ENCODE peak calls at places on chromosomes 11 and 22, in ten cellular contexts. G, P, J, M, N, U, S, T, R and Q are unnamed samples.

GRCh38 chr11:3166268-3167142 is 1.4 kb upstream of the OSBPL5 start:
- DNase-seq in G (no peak), P (no peak), J (no peak), M (no peak), N (no peak), U (no peak), S (no peak), T (no peak), R (no peak), Q (no peak)

GRCh38 chr11:62976109-62976508 is 8.7 kb downstream of the SLC22A6 start:
- DNase-seq in G (no peak), P (no peak), J (no peak), M (no peak), N (no peak), U (no peak), S (no peak), T (no peak), R (no peak), Q (no peak)

GRCh38 chr22:50422961-50423815 is 51.6 kb downstream of the SBF1 start:
- DNase-seq in G (no peak), P (no peak), J (no peak), M (no peak), N (no peak), U (no peak), S (no peak), T (no peak), R (no peak), Q (no peak)

GRCh38 chr11:69436041-69436982 is 45.2 kb upstream of the LINC01488 start:
- DNase-seq in G (no peak), P (no peak), J (no peak), M (no peak), N (no peak), U (no peak), S (no peak), T (no peak), R (no peak), Q (no peak)

GRCh38 chr11:110830344-110831141 is 118.3 kb upstream of the ARHGAP20 start:
- DNase-seq in G (peak; percentile 84), P (no peak), J (no peak), M (no peak), N (no peak), U (no peak), S (no peak), T (no peak), R (no peak), Q (no peak)

GRCh38 chr22:39452740-39453040 is 4.1 kb upstream of the MGAT3 start:
- DNase-seq in G (no peak), P (no peak), J (no peak), M (no peak), N (no peak), U (no peak), S (no peak), T (no peak), R (no peak), Q (no peak)

GRCh38 chr11:726278-726915 is 20.4 kb downstream of the EPS8L2 start:
- DNase-seq in G (peak; percentile 80), P (no peak), J (no peak), M (peak; percentile 46), N (no peak), U (no peak), S (no peak), T (peak; percentile 80), R (peak; percentile 24), Q (peak; percentile 39)

GRCh38 chr11:28743101-28743550 is 634.9 kb downstream of the METTL15 start:
- DNase-seq in G (peak; percentile 50), P (no peak), J (no peak), M (no peak), N (peak; percentile 48), U (no peak), S (no peak), T (no peak), R (no peak), Q (no peak)

GRCh38 chr11:17972987-17973386 is 39.9 kb downstream of the SERGEF start:
- DNase-seq in G (peak; percentile 97), P (no peak), J (peak; percentile 27), M (no peak), N (peak; percentile 70), U (peak; percentile 31), S (peak; percentile 32), T (no peak), R (no peak), Q (no peak)

GRCh38 chr11:66100272-66101037 is 30.4 kb downstream of the PACS1 start:
- DNase-seq in G (peak; percentile 48), P (peak; percentile 15), J (no peak), M (peak; percentile 63), N (peak; percentile 72), U (peak; percentile 65), S (no peak), T (peak; percentile 55), R (peak; percentile 67), Q (peak; percentile 52)

GRCh38 chr11:75066061-75066460 is 30.6 kb downstream of the OR2AT4 start:
- DNase-seq in G (peak; percentile 18), P (no peak), J (no peak), M (no peak), N (peak; percentile 33), U (no peak), S (no peak), T (no peak), R (no peak), Q (no peak)

GRCh38 chr22:38967451-38968450 is 10.3 kb downstream of the APOBEC3A start:
- DNase-seq in G (no peak), P (no peak), J (no peak), M (no peak), N (no peak), U (peak; percentile 51), S (no peak), T (no peak), R (no peak), Q (no peak)

GRCh38 chr11:94933225-94934130 is 39.9 kb downstream of the CWC15 start:
- DNase-seq in G (no peak), P (no peak), J (no peak), M (no peak), N (peak; percentile 47), U (peak; percentile 54), S (no peak), T (no peak), R (no peak), Q (no peak)

GRCh38 chr11:1783725-1784529 is 20.2 kb upstream of the CTSD start:
- DNase-seq in G (no peak), P (no peak), J (no peak), M (no peak), N (no peak), U (no peak), S (no peak), T (no peak), R (no peak), Q (no peak)

GRCh38 chr22:39456262-39457046 is at the start of gene MGAT3:
- DNase-seq in G (no peak), P (no peak), J (no peak), M (no peak), N (no peak), U (no peak), S (no peak), T (no peak), R (no peak), Q (no peak)

GRCh38 chr11:88431675-88432341 is 94.3 kb upstream of the CTSC start:
- DNase-seq in G (peak; percentile 53), P (no peak), J (no peak), M (no peak), N (no peak), U (no peak), S (no peak), T (no peak), R (no peak), Q (no peak)

GRCh38 chr22:33776491-33776890 is 143.8 kb downstream of the LARGE1 start:
- DNase-seq in G (no peak), P (no peak), J (no peak), M (no peak), N (no peak), U (no peak), S (no peak), T (no peak), R (no peak), Q (no peak)

GRCh38 chr11:124717421-124717785 is 22.3 kb upstream of the NRGN start:
- DNase-seq in G (peak; percentile 89), P (no peak), J (no peak), M (no peak), N (peak; percentile 13), U (no peak), S (no peak), T (no peak), R (no peak), Q (no peak)

GRCh38 chr11:62133328-62134065 is 9.7 kb downstream of the INCENP start:
- DNase-seq in G (no peak), P (no peak), J (no peak), M (no peak), N (no peak), U (peak; percentile 2), S (no peak), T (no peak), R (no peak), Q (no peak)

GRCh38 chr11:79117488-79117887 is 323.3 kb downstream of the TENM4 start:
- DNase-seq in G (no peak), P (no peak), J (no peak), M (no peak), N (no peak), U (no peak), S (no peak), T (no peak), R (no peak), Q (no peak)

GRCh38 chr11:102451693-102452460 is 688 bp downstream of the TMEM123 start:
- DNase-seq in G (peak; percentile 52), P (no peak), J (peak; percentile 48), M (peak; percentile 75), N (peak; percentile 88), U (peak; percentile 62), S (peak; percentile 49), T (peak; percentile 71), R (peak; percentile 58), Q (peak; percentile 63)

GRCh38 chr11:1751521-1751921 is 1.1 kb upstream of the IFITM10 start:
- DNase-seq in G (no peak), P (no peak), J (no peak), M (no peak), N (no peak), U (no peak), S (no peak), T (no peak), R (no peak), Q (no peak)

GRCh38 chr11:125091247-125091876 is 20.1 kb downstream of the TMEM218 start:
- DNase-seq in G (peak; percentile 89), P (peak; percentile 6), J (no peak), M (no peak), N (peak; percentile 68), U (no peak), S (no peak), T (no peak), R (no peak), Q (no peak)

GRCh38 chr11:115334932-115335788 is 169.1 kb downstream of the CADM1 start:
- DNase-seq in G (peak; percentile 53), P (no peak), J (peak; percentile 45), M (no peak), N (peak; percentile 36), U (no peak), S (no peak), T (no peak), R (no peak), Q (no peak)

GRCh38 chr11:491358-491757 is 15.7 kb downstream of the RNH1 start:
- DNase-seq in G (no peak), P (no peak), J (no peak), M (no peak), N (no peak), U (no peak), S (no peak), T (no peak), R (no peak), Q (no peak)

GRCh38 chr22:45548991-45549736 is 46.5 kb downstream of the FBLN1 start:
- DNase-seq in G (peak; percentile 87), P (no peak), J (no peak), M (no peak), N (peak; percentile 38), U (peak; percentile 91), S (peak; percentile 69), T (no peak), R (no peak), Q (no peak)